ENCODE peak calls at places on chromosome 15, in four cellular contexts. X, G, L and D are unnamed samples.
A peak's percentile ranks its signal among the peaks of the same experiment; 100 is the strongest.

GRCh38 chr15:31453558-31454318 is 127.1 kb downstream of the KLF13 start:
- DNase-seq in X (no peak), G (no peak), L (no peak), D (no peak)

GRCh38 chr15:72532991-72533601 is 59.0 kb downstream of the ARIH1 start:
- DNase-seq in G (no peak), X (peak; percentile 21), L (peak; percentile 12), D (no peak)

GRCh38 chr15:40461958-40462357 is 8.8 kb upstream of the CHST14 start:
- DNase-seq in X (no peak), G (peak; percentile 50), L (no peak), D (no peak)

GRCh38 chr15:35306361-35306981 is 221.4 kb upstream of the NANOGP8 start:
- DNase-seq in G (no peak), L (no peak), X (no peak), D (no peak)

GRCh38 chr15:92938387-92938786 is 38.3 kb downstream of the CHD2 start:
- DNase-seq in X (no peak), L (no peak), G (no peak), D (no peak)

GRCh38 chr15:60644903-60645302 is 166.0 kb upstream of the ICE2 start:
- DNase-seq in G (no peak), L (no peak), X (no peak), D (no peak)

GRCh38 chr15:97866994-97867393 is 93.5 kb upstream of the ARRDC4 start:
- DNase-seq in G (no peak), X (no peak), L (no peak), D (no peak)

GRCh38 chr15:49847436-49847835 is 226.6 kb downstream of the DTWD1 start:
- DNase-seq in G (no peak), X (no peak), L (no peak), D (no peak)

GRCh38 chr15:36465304-36465703 is 114.1 kb upstream of the CDIN1 start:
- DNase-seq in X (no peak), L (no peak), G (no peak), D (no peak)

GRCh38 chr15:65336767-65337435 is 32.4 kb downstream of the RNU5B-1 start:
- DNase-seq in G (no peak), L (no peak), X (no peak), D (peak; percentile 57)

GRCh38 chr15:90449206-90449735 is 61.2 kb downstream of the IQGAP1 start:
- DNase-seq in X (no peak), L (no peak), G (no peak), D (no peak)

GRCh38 chr15:69305204-69305931 is 6.7 kb downstream of the PAQR5 start:
- DNase-seq in L (peak; percentile 52), G (peak; percentile 54), X (no peak), D (no peak)

GRCh38 chr15:38072507-38073277 is 138.3 kb downstream of the TMCO5A start:
- DNase-seq in G (peak; percentile 82), L (peak; percentile 75), X (peak; percentile 11), D (peak; percentile 84)

GRCh38 chr15:47484997-47485396 is 232.3 kb upstream of the SEMA6D start:
- DNase-seq in X (no peak), L (no peak), G (no peak), D (no peak)

GRCh38 chr15:33067456-33067855 is 127.1 kb downstream of the FMN1 start:
- DNase-seq in L (no peak), G (no peak), X (no peak), D (no peak)

GRCh38 chr15:91664224-91664836 is 189.2 kb upstream of the SLCO3A1 start:
- DNase-seq in L (no peak), G (no peak), X (no peak), D (no peak)

GRCh38 chr15:80580107-80580506 is 115.0 kb upstream of the ABHD17C start:
- DNase-seq in L (no peak), G (no peak), X (no peak), D (no peak)

GRCh38 chr15:89307046-89307587 is 27.5 kb downstream of the POLG start:
- DNase-seq in G (no peak), X (no peak), L (no peak), D (no peak)

GRCh38 chr15:93244691-93245615 is 155.9 kb upstream of the RGMA start:
- DNase-seq in L (no peak), X (no peak), G (no peak), D (no peak)

GRCh38 chr15:48861813-48862431 is 16.0 kb upstream of the EID1 start:
- DNase-seq in G (no peak), X (peak; percentile 58), L (peak; percentile 57), D (peak; percentile 58)

GRCh38 chr15:82852906-82853635 is 43.6 kb downstream of the WHAMM start:
- DNase-seq in L (no peak), G (no peak), X (no peak), D (no peak)

GRCh38 chr15:35170216-35170615 is 85.1 kb upstream of the NANOGP8 start:
- DNase-seq in L (no peak), X (no peak), G (no peak), D (no peak)

GRCh38 chr15:31228980-31229826 is 97.4 kb upstream of the KLF13 start:
- DNase-seq in L (peak; percentile 58), G (no peak), X (no peak), D (no peak)

GRCh38 chr15:92111756-92112155 is 258.2 kb downstream of the SLCO3A1 start:
- DNase-seq in L (no peak), G (no peak), X (no peak), D (no peak)

GRCh38 chr15:64596701-64597468 is 136.5 kb downstream of the ZNF609 start:
- DNase-seq in L (no peak), G (no peak), X (peak; percentile 24), D (no peak)

GRCh38 chr15:60396964-60397771 is 618 bp downstream of the ANXA2 start:
- DNase-seq in G (peak; percentile 70), L (no peak), X (peak; percentile 24), D (peak; percentile 70)

GRCh38 chr15:42456539-42456938 is 34.4 kb downstream of the ZNF106 start:
- DNase-seq in G (no peak), L (no peak), X (no peak), D (no peak)

GRCh38 chr15:42456971-42457370 is 34.0 kb downstream of the ZNF106 start:
- DNase-seq in X (no peak), L (no peak), G (no peak), D (no peak)

GRCh38 chr15:42453826-42454225 is 37.1 kb downstream of the ZNF106 start:
- DNase-seq in G (no peak), X (no peak), L (no peak), D (no peak)

GRCh38 chr15:42461261-42461660 is 29.7 kb downstream of the ZNF106 start:
- DNase-seq in G (no peak), X (no peak), L (no peak), D (no peak)

DNA sequence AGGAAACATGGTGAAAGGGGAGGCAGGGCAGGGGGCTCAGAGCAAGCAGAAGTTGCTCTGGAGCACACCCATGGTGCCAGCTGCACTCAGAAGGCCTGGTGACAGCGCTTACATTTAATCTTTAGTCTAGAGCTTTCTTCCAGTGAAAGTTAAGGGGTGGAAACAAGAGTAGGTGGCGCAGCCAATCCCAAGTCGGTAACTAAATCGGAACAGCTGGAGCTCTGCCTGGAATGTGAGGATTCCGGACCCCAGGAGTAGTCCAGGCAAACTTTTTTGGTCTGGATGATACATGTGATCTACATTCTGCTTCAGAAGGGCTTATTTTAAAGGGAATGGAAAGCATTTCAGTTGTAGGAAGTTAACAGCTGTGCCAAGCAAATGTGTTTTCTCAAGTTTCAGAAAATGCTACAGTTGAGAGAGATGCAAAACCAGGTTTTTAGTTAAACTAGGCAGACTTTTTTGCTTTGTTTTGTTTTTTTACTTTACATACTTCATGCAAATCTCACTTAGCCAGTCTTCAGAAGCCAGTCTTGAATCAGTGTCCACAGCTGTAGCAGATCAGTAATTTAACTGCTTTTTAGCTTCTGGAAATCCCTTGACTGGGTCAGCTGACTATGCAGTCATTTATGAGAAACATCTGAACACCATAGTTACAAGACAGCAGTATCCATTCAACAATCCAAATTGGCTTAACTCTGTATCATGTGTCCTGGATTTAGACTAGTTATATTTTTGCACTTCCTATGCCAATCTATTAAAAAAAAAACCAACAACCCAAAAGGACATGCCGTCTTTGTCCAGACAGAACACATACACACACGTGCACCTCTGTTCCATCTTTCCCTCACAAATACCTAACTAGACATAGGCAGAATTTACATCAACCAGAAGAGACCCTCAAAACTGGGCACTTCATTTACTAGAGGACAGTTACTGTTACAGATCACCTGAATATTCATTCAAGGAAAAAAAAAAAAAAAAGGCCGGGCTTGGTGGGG is 33.2 kb downstream of the ZNF106 start:
- DNase-seq in L (no peak), G (peak; percentile 49), X (no peak), D (peak; percentile 42)
- H3K27ac ChIP-seq in L (no peak overlapping the region), G (peak overlapping the region; percentile 79), X (no peak overlapping the region), D (peak overlapping the region; percentile 95)

GRCh38 chr15:99443768-99444446 is 121.9 kb upstream of the MEF2A start:
- DNase-seq in L (no peak), G (peak; percentile 36), X (no peak), D (peak; percentile 9)
- H3K27ac ChIP-seq in L (no peak overlapping the region), G (no peak overlapping the region), X (no peak overlapping the region), D (no peak overlapping the region)

GRCh38 chr15:75112278-75112847 is 89.0 kb downstream of the PPCDC start:
- DNase-seq in X (no peak), G (no peak), L (no peak), D (no peak)

GRCh38 chr15:75109731-75110130 is 86.3 kb downstream of the PPCDC start:
- DNase-seq in X (no peak), L (no peak), G (no peak), D (no peak)

GRCh38 chr15:75107905-75108838 is 84.8 kb downstream of the PPCDC start:
- DNase-seq in X (peak; percentile 54), G (no peak), L (peak; percentile 27), D (no peak)

GRCh38 chr15:75107509-75107904 is 84.1 kb downstream of the PPCDC start:
- DNase-seq in L (no peak), G (no peak), X (no peak), D (no peak)

DNA sequence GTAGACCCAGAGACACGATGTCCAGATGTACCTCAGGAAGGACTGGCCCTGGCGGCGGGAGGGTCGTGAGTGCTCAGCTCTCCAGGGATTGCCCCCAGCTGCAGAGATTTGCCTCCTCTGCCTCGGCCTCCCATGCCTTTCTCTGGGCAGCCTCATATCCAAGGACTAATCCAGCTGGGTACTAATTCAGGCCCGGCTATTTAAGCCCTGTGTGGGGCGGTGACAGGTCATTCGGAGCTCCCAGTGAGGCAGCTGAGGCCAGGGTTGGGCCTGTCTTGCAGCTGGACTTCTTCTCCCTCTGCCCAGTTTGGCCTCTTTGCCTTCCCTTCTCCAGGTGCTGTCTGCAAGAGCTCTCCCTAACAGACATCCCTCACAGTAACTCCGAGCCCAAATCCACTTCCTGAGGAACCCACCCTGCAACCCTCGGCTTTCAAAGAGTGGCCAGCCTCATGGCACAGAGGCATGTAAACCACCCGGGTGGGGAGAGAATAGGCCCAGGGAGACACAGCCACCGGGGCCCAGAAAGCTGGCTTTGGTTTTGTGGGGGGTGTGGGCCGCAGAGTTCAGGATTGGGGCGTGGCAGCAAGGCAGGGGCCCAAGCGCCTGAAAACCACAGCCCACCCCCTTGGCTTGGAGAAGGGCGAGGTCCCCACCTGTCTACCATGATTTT is 85.8 kb downstream of the PPCDC start:
- DNase-seq in L (no peak), G (no peak), X (no peak), D (no peak)
- H3K27ac ChIP-seq in L (no peak overlapping the region), G (no peak overlapping the region), X (no peak overlapping the region), D (peak overlapping the region; percentile 79)

DNA sequence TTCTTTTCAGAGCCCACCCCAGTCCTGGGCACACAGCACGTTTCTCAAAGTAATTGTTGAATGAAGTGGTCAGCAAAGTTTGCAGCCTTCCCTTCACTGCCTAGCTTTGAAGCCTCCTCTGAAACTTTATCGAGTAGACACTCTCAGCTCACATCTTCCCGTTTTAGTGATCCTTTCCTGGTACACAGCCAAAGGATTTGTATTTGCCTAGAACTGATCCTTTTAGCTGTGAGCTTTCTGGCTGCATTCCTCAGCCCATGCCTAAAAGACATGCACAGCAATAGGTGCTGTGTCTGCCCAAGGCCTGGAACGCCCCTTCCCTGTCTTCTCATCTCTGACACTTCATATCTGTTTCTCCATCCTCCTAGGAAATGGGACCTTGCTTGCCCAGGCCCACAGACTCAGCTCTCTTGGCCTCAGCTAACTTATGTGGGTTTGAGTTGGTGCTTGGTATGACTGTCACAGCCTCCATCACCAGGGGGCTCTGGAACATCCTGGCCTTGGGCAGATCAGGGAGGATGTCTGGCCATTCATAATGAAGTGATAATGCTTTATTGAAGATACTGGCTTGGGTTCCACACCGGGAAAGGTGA is 156.8 kb upstream of the SMAD3 start:
- DNase-seq in G (no peak), L (no peak), X (no peak), D (no peak)
- H3K27ac ChIP-seq in G (no peak overlapping the region), L (no peak overlapping the region), X (no peak overlapping the region), D (no peak overlapping the region)